ENCODE peak calls at places on chromosomes 16 and 17, in five cellular contexts. U is astrocyte of the spinal cord, V is A549, O is cardiac muscle cell, I is AG10803. K is an unnamed sample.

GRCh38 chr17:46027326-46028325 is 28.6 kb downstream of the STH start:
- DNase-seq in U (no peak), I (no peak), O (no peak), V (no peak), K (no peak)

GRCh38 chr17:75589919-75590303 is 2.3 kb downstream of the MYO15B start:
- DNase-seq in I (no peak), O (no peak), U (no peak), V (no peak), K (no peak)

GRCh38 chr17:61238455-61238933 is 161.1 kb upstream of the TBX2 start:
- DNase-seq in O (no peak), U (no peak), V (no peak), I (no peak), K (no peak)

GRCh38 chr17:9225305-9226101 is 204.2 kb downstream of the NTN1 start:
- DNase-seq in O (no peak), U (no peak), I (no peak), V (no peak), K (no peak)

GRCh38 chr17:46010597-46011186 is 11.6 kb downstream of the STH start:
- DNase-seq in U (no peak), O (no peak), I (no peak), V (peak), K (no peak)

GRCh38 chr17:48799069-48799710 is 17.8 kb downstream of the TTLL6 start:
- DNase-seq in V (no peak), U (no peak), I (no peak), O (no peak), K (no peak)

GRCh38 chr16:57185446-57185944 is 344 bp downstream of the PSME3IP1 start:
- DNase-seq in U (peak), I (peak), V (peak), O (peak), K (peak)

GRCh38 chr17:38898812-38899348 is 26.5 kb upstream of the LASP1NB start:
- DNase-seq in V (no peak), U (no peak), O (no peak), I (no peak), K (no peak)

GRCh38 chr17:50059759-50060273 is 3.9 kb downstream of the ITGA3 start:
- DNase-seq in U (peak), V (no peak), O (no peak), I (no peak), K (peak)

GRCh38 chr17:39462644-39463375 is 1.5 kb downstream of the CDK12 start:
- DNase-seq in O (peak), U (no peak), I (no peak), V (no peak), K (peak)

GRCh38 chr16:3734758-3735221 is 17.5 kb upstream of the TRAP1 start:
- DNase-seq in O (no peak), I (no peak), U (no peak), V (no peak), K (no peak)

GRCh38 chr17:51166987-51167931 is 1.0 kb downstream of the NME2 start:
- DNase-seq in V (peak), O (peak), I (peak), U (peak), K (peak)

GRCh38 chr16:80902306-80903154 is 98.1 kb upstream of the CDYL2 start:
- DNase-seq in I (no peak), O (no peak), V (no peak), U (no peak), K (no peak)

GRCh38 chr16:3954411-3954921 is 74.0 kb upstream of the CREBBP start:
- DNase-seq in V (no peak), U (no peak), O (no peak), I (no peak), K (peak)

GRCh38 chr16:77637939-77638338 is 84.4 kb upstream of the NUDT7 start:
- DNase-seq in O (peak), V (no peak), U (no peak), I (no peak), K (no peak)

GRCh38 chr17:266701-267656 is 85.5 kb upstream of the DOC2B start:
- DNase-seq in V (no peak), O (no peak), I (no peak), U (no peak), K (no peak)

GRCh38 chr16:84156342-84156784 is 11.3 kb downstream of the DNAAF1 start:
- DNase-seq in I (peak), U (no peak), V (no peak), O (no peak), K (peak)

GRCh38 chr17:35141681-35142466 is at the start of gene NLE1:
- DNase-seq in O (peak), U (peak), I (peak), V (peak), K (peak)

GRCh38 chr17:76053230-76054111 is 18.8 kb downstream of the SRP68 start:
- DNase-seq in U (peak), I (no peak), V (peak), O (peak), K (peak)

GRCh38 chr16:1727651-1728624 is 21.9 kb downstream of the MAPK8IP3 start:
- DNase-seq in O (no peak), V (no peak), I (no peak), U (no peak), K (no peak)

GRCh38 chr17:71978435-71978834 is 142.4 kb upstream of the SOX9 start:
- DNase-seq in I (no peak), O (no peak), U (no peak), V (no peak), K (peak)

GRCh38 chr16:3638916-3639644 is 15.4 kb upstream of the DNASE1 start:
- DNase-seq in V (no peak), U (no peak), I (no peak), O (no peak), K (no peak)

GRCh38 chr16:10577305-10578202 is 2.8 kb downstream of the EMP2 start:
- DNase-seq in O (peak), V (no peak), U (no peak), I (peak), K (no peak)

GRCh38 chr17:80382446-80382845 is 32.5 kb upstream of the ENDOV start:
- DNase-seq in I (no peak), V (no peak), U (no peak), O (no peak), K (no peak)

GRCh38 chr17:76202516-76202915 is 37.8 kb downstream of the RNF157 start:
- DNase-seq in O (no peak), V (no peak), U (peak), I (peak), K (peak)

GRCh38 chr17:58370309-58370708 is 18.3 kb upstream of the SUPT4H1 start:
- DNase-seq in O (no peak), I (no peak), V (no peak), U (no peak), K (no peak)

GRCh38 chr17:76612977-76613851 is 27.6 kb upstream of the ST6GALNAC2 start:
- DNase-seq in I (no peak), O (peak), V (no peak), U (no peak), K (peak)

GRCh38 chr17:29565643-29566472 is 979 bp downstream of the ABHD15 start:
- DNase-seq in U (no peak), V (peak), O (peak), I (no peak), K (peak)

GRCh38 chr17:70913086-70913485 is 743.8 kb downstream of the KCNJ2 start:
- DNase-seq in U (peak), V (no peak), O (no peak), I (peak), K (no peak)

GRCh38 chr16:11506816-11507305 is 79.9 kb downstream of the LITAF start:
- DNase-seq in V (no peak), O (no peak), U (no peak), I (no peak), K (no peak)

GRCh38 chr16:79253100-79253631 is 347.4 kb downstream of the MAF start:
- DNase-seq in U (no peak), O (no peak), I (no peak), V (no peak), K (no peak)

GRCh38 chr17:6796887-6797490 is 21.0 kb downstream of the FBXO39 start:
- DNase-seq in U (no peak), I (peak), O (no peak), V (no peak), K (peak)

GRCh38 chr16:75262104-75262799 is 10.8 kb upstream of the BCAR1 start:
- DNase-seq in O (no peak), U (no peak), I (no peak), V (no peak), K (no peak)

GRCh38 chr17:79680381-79680780 is 50.4 kb upstream of the ENPP7 start:
- DNase-seq in O (no peak), U (no peak), I (no peak), V (no peak), K (no peak)

DNA sequence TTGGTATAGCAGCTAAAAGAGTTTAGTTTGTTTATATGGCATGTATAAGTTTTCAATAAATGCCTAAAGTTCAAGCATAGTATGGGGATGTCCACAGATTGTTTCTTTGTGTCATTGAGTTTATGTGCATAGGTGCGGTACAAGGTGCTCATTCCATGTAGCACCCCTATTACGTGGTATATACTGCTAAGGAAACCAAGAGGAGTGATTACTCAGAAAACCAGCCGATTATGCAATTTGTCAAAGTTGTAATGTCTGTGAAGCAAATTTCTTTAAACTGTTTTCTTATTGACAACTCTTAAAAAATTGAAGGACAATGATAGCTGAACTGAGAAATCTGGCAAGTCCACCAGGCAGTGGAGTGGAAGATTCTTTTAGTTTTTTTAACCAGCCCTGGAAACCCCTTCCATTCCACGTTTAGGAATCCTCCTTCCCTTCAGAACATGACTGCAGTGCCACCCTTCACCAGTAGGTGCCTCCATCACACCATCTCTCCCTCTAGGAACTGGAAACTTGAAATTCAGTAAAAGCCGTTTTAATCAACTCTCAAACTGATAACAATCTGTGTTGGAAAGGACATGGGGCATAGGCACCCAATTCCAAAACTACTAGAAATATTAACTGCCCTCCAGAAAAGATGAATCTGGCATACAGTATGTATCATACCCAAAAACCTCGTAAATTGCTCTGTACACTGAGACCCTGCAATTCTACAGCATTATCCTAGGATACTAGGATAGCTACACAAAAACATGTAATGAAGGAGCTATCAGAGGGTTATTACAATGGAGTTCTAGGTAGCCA is 43.5 kb downstream of the REXO5 start:
- DNase-seq in O (peak), U (peak), V (peak), I (peak), K (peak)
- TF ChIP-seq CTCF in O (peak), U (peak), V (peak), I (peak), K (peak)

DNA sequence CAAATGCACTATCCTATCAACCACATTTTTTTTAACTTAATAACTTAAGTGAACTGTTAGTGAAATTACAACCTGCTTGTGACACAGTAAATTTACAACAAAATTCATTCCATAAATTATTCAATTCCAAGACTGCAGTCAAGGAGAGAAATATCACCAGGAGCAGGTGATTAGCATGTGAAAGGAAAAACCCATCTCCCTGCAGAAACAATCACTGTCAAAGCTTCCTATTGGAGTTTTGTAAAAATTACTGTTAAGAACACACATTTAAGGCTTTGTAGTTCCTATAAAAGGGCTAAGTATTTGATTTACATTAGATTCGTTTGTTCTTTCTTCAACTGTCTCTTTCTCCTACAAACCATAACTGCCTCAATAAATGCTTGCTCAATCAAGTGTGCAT is 195.2 kb upstream of the PSMD7 start:
- DNase-seq in I (no peak), U (no peak), O (no peak), V (no peak), K (no peak)
- H3K4me3 ChIP-seq in I (no peak), U (no peak), O (no peak), V (no peak), K (no peak)

DNA sequence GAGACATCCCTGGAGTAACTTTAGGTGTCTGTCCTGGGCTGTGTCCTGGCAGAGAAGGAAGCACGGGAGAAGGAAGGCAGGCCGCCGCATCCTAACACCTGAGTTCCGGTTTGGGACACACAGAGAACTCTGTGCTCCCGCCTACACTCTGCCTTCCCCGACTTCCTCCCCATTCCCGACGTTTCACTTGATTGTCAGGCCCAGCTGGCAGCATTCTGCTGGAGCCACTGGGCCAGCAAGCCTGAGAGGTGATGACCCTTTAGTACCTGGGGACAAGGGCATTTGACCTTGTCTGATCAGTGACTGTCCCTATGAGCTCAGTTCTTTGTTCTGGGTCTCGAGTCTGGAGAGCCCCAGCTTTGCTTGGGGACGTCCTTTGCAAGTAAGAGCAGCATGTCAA is 20.4 kb downstream of the ABAT start:
- DNase-seq in I (no peak), O (no peak), U (no peak), V (no peak), K (no peak)
- TF ChIP-seq CTCF in I (no peak), O (no peak), U (no peak), V (no peak), K (no peak)

GRCh38 chr16:88035292-88035691 is 84.1 kb downstream of the BANP start:
- DNase-seq in I (no peak), U (no peak), V (no peak), O (no peak), K (no peak)
- H3K4me3 ChIP-seq in I (no peak), U (no peak), V (no peak), O (no peak), K (no peak)

GRCh38 chr17:82060614-82061013 is 5.0 kb downstream of the DUS1L start:
- DNase-seq in U (no peak), V (no peak), I (no peak), O (no peak), K (no peak)

GRCh38 chr17:82062984-82063368 is 2.6 kb downstream of the DUS1L start:
- DNase-seq in U (no peak), V (no peak), O (no peak), I (no peak), K (no peak)

GRCh38 chr17:82061047-82061925 is 4.3 kb downstream of the DUS1L start:
- DNase-seq in V (no peak), U (no peak), I (no peak), O (no peak), K (no peak)

GRCh38 chr17:82063424-82064415 is 1.9 kb downstream of the DUS1L start:
- DNase-seq in U (no peak), I (no peak), V (no peak), O (no peak), K (no peak)

GRCh38 chr17:82062076-82062983 is 3.3 kb downstream of the DUS1L start:
- DNase-seq in U (no peak), O (no peak), V (no peak), I (no peak), K (no peak)
- TF ChIP-seq CTCF in U (peak), O (no peak), V (no peak), I (no peak), K (no peak)

GRCh38 chr17:82414548-82415281 is 3.4 kb upstream of the HEXD start:
- DNase-seq in U (peak), I (peak), V (peak), O (peak), K (peak)
- H3K4me3 ChIP-seq in U (no peak), I (no peak), V (no peak), O (no peak), K (no peak)

DNA sequence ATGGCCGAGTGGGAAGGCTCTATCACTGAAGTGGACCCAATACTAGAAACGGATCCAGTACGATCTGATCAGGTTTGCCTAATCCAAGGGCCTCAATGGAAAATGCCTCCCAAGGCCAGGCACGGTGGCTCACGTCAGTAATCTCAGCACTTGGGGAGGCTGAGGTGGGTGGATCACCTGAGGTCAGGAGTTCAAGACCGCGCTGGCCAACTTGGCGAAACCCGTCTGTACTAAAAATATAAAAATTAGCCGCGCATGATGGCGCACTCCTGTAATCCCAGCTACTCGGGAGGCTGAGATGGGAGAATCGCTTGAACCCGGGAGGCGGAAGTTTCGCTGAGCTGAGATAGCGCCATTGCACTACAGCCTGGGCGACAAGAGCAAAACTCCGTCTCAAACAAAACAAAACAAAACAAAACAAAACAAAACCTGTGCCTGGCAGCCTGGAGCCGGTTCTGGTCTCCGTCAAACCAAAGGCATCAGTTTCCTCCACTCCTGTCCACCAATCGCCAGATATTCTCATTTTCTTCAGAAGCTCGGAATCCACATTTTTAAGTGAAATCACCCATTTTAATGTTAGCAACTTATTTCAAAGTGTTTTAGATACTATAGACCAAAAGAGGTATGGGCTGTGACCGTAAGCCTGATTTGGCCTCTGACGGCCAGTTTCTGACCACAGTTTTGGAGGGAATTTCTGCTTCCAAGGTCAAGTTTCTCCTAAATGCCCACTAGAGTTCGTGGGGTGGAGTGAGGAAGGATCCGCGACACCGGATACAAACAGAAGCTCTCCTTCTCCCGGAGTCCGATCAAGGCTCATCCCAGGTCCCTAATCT is 664 bp downstream of the NQO1 start:
- DNase-seq in V (no peak), O (no peak), I (no peak), U (no peak), K (no peak)
- TF ChIP-seq CTCF in V (no peak), O (no peak), I (no peak), U (no peak), K (no peak)

K was measured in epithelial cell of esophagus.